ENCODE peak calls at places on chromosomes 11 and 22, in nine cellular contexts. R, T, K, M, Z, C, P, F and L are unnamed samples.

GRCh38 chr11:32935462-32936029 is 42.9 kb downstream of the QSER1 start:
- DNase-seq in R (no peak), T (no peak), K (no peak), M (no peak), Z (no peak), C (no peak), P (no peak), F (no peak), L (no peak)

GRCh38 chr22:20111045-20111688 is 4.7 kb upstream of the RANBP1 start:
- DNase-seq in R (no peak), T (peak; percentile 18), K (no peak), M (no peak), Z (peak; percentile 19), C (no peak), P (peak; percentile 78), F (peak; percentile 63), L (peak; percentile 4)

GRCh38 chr11:128222245-128222959 is 365.0 kb downstream of the ETS1 start:
- DNase-seq in R (no peak), T (no peak), K (no peak), M (no peak), Z (no peak), C (no peak), P (peak; percentile 10), F (no peak), L (no peak)

GRCh38 chr22:41589260-41589600 is 410 bp downstream of the PMM1 start:
- DNase-seq in R (no peak), T (no peak), K (peak; percentile 50), M (no peak), Z (no peak), C (no peak), P (peak; percentile 60), F (peak; percentile 47), L (no peak)

GRCh38 chr11:6621711-6622211 is 2.5 kb upstream of the TPP1 start:
- DNase-seq in R (no peak), T (no peak), K (no peak), M (no peak), Z (no peak), C (no peak), P (no peak), F (no peak), L (no peak)

GRCh38 chr11:27402450-27402849 is 39.4 kb upstream of the CCDC34 start:
- DNase-seq in R (no peak), T (no peak), K (no peak), M (no peak), Z (no peak), C (no peak), P (no peak), F (no peak), L (no peak)

GRCh38 chr22:46146329-46146728 is 4.0 kb upstream of the PPARA start:
- DNase-seq in R (no peak), T (no peak), K (no peak), M (no peak), Z (no peak), C (no peak), P (no peak), F (no peak), L (no peak)

GRCh38 chr11:78722786-78723185 is 148.1 kb upstream of the NARS2 start:
- DNase-seq in R (no peak), T (no peak), K (no peak), M (no peak), Z (no peak), C (no peak), P (no peak), F (no peak), L (no peak)

GRCh38 chr11:1504581-1505290 is 18.2 kb upstream of the MOB2 start:
- DNase-seq in R (no peak), T (no peak), K (no peak), M (no peak), Z (no peak), C (no peak), P (no peak), F (no peak), L (no peak)

GRCh38 chr22:37179126-37179470 is 8.9 kb downstream of the C1QTNF6 start:
- DNase-seq in R (no peak), T (no peak), K (no peak), M (no peak), Z (no peak), C (no peak), P (no peak), F (no peak), L (no peak)

GRCh38 chr22:39030705-39031104 is 9.8 kb downstream of the APOBEC3D start:
- DNase-seq in R (no peak), T (no peak), K (no peak), M (no peak), Z (no peak), C (no peak), P (no peak), F (no peak), L (no peak)

GRCh38 chr11:368414-369335 is 624 bp upstream of the B4GALNT4 start:
- DNase-seq in R (no peak), T (no peak), K (no peak), M (no peak), Z (no peak), C (no peak), P (no peak), F (no peak), L (no peak)

GRCh38 chr11:129252621-129253020 is 60.5 kb upstream of the ARHGAP32 start:
- DNase-seq in R (no peak), T (no peak), K (no peak), M (no peak), Z (no peak), C (no peak), P (peak; percentile 79), F (no peak), L (no peak)

GRCh38 chr11:38547464-38547863 is 1949.4 kb upstream of the RAG2 start:
- DNase-seq in R (no peak), T (no peak), K (no peak), M (no peak), Z (no peak), C (no peak), P (no peak), F (no peak), L (peak; percentile 35)

GRCh38 chr11:2390091-2390870 is 10.3 kb upstream of the TSSC4 start:
- DNase-seq in R (no peak), T (no peak), K (no peak), M (no peak), Z (no peak), C (no peak), P (no peak), F (no peak), L (no peak)

GRCh38 chr11:118139578-118139977 is 13.0 kb downstream of the SCN4B start:
- DNase-seq in R (no peak), T (no peak), K (no peak), M (no peak), Z (no peak), C (no peak), P (no peak), F (no peak), L (no peak)

GRCh38 chr22:27574651-27575050 is 226.9 kb downstream of the MN1 start:
- DNase-seq in R (no peak), T (no peak), K (no peak), M (no peak), Z (no peak), C (no peak), P (no peak), F (no peak), L (no peak)

GRCh38 chr11:80778432-80778831 is 1337.6 kb upstream of the TENM4 start:
- DNase-seq in R (no peak), T (no peak), K (no peak), M (no peak), Z (no peak), C (no peak), P (no peak), F (no peak), L (no peak)

GRCh38 chr11:118180300-118180703 is 3.9 kb upstream of the SCN2B start:
- DNase-seq in R (no peak), T (no peak), K (peak; percentile 81), M (no peak), Z (no peak), C (no peak), P (peak; percentile 89), F (peak; percentile 46), L (peak; percentile 65)

GRCh38 chr22:35051791-35052190 is 14.2 kb upstream of the ISX start:
- DNase-seq in R (no peak), T (no peak), K (no peak), M (no peak), Z (no peak), C (no peak), P (no peak), F (no peak), L (no peak)

GRCh38 chr22:21865041-21865440 is 2.4 kb downstream of the MAPK1 start:
- DNase-seq in R (no peak), T (no peak), K (no peak), M (no peak), Z (peak; percentile 83), C (peak; percentile 86), P (no peak), F (peak; percentile 70), L (no peak)

GRCh38 chr11:58254936-58255335 is 13.1 kb downstream of the OR10W1 start:
- DNase-seq in R (no peak), T (no peak), K (no peak), M (no peak), Z (peak; percentile 0), C (no peak), P (no peak), F (no peak), L (no peak)

GRCh38 chr11:3165152-3165705 is at the start of gene OSBPL5:
- DNase-seq in R (peak; percentile 17), T (no peak), K (peak; percentile 63), M (no peak), Z (peak; percentile 40), C (peak; percentile 64), P (peak; percentile 54), F (peak; percentile 71), L (peak; percentile 31)

GRCh38 chr22:22018825-22019658 is 36.5 kb upstream of the TOP3B start:
- DNase-seq in R (no peak), T (no peak), K (no peak), M (no peak), Z (no peak), C (no peak), P (no peak), F (no peak), L (no peak)

GRCh38 chr11:64343740-64344133 is 3.7 kb downstream of the CCDC88B start:
- DNase-seq in R (no peak), T (no peak), K (no peak), M (no peak), Z (no peak), C (no peak), P (no peak), F (peak; percentile 39), L (no peak)

GRCh38 chr11:130636672-130637463 is 188.4 kb downstream of the ADAMTS15 start:
- DNase-seq in R (no peak), T (peak; percentile 93), K (no peak), M (no peak), Z (peak; percentile 85), C (no peak), P (no peak), F (peak; percentile 59), L (peak; percentile 97)

GRCh38 chr11:118441770-118442169 is 5.5 kb downstream of the KMT2A start:
- DNase-seq in R (no peak), T (no peak), K (no peak), M (no peak), Z (no peak), C (no peak), P (no peak), F (no peak), L (no peak)

GRCh38 chr11:104573431-104573830 is 324.8 kb downstream of the CASP12 start:
- DNase-seq in R (no peak), T (no peak), K (no peak), M (no peak), Z (no peak), C (no peak), P (no peak), F (no peak), L (no peak)

GRCh38 chr11:121892131-121892681 is 223.8 kb downstream of the BLID start:
- DNase-seq in R (no peak), T (no peak), K (no peak), M (peak; percentile 22), Z (peak; percentile 80), C (no peak), P (peak; percentile 61), F (peak; percentile 2), L (no peak)

GRCh38 chr22:46063861-46064235 is 86.5 kb upstream of the PPARA start:
- DNase-seq in R (no peak), T (peak; percentile 58), K (no peak), M (no peak), Z (no peak), C (no peak), P (no peak), F (no peak), L (no peak)

GRCh38 chr11:2451916-2452694 is 7.3 kb downstream of the KCNQ1 start:
- DNase-seq in R (no peak), T (no peak), K (no peak), M (no peak), Z (no peak), C (no peak), P (no peak), F (no peak), L (no peak)